ENCODE peak calls at places on chromosomes 16 and 17, in ten cellular contexts. One of them, this sample, is unnamed.

GRCh38 chr17:80947200-80947940 is 44.3 kb upstream of the CHMP6 start:
- DNase-seq in ACHN: no peak
- DNase-seq in uterus: peak; percentile 7
- DNase-seq in iris pigment epithelial cell: no peak
- DNase-seq in T-helper 1 cell: no peak
- DNase-seq in non-pigmented ciliary epithelial cell: no peak
- DNase-seq in cardiac fibroblast: no peak
- DNase-seq in GDM1: no peak
- DNase-seq in AG20443: no peak
- DNase-seq in endodermal cell: no peak
- DNase-seq in this sample: no peak

GRCh38 chr16:84284168-84284722 is 10.4 kb upstream of the WFDC1 start:
- DNase-seq in uterus: peak; percentile 61
- DNase-seq in T-helper 1 cell: no peak
- DNase-seq in cardiac fibroblast: peak; percentile 59
- DNase-seq in AG20443: peak; percentile 92
- DNase-seq in iris pigment epithelial cell: peak; percentile 8
- DNase-seq in ACHN: no peak
- DNase-seq in GDM1: no peak
- DNase-seq in non-pigmented ciliary epithelial cell: no peak
- DNase-seq in endodermal cell: peak; percentile 76
- DNase-seq in this sample: no peak

GRCh38 chr17:51054748-51055147 is 65.9 kb downstream of the SPAG9 start:
- DNase-seq in non-pigmented ciliary epithelial cell: no peak
- DNase-seq in AG20443: no peak
- DNase-seq in endodermal cell: no peak
- DNase-seq in ACHN: no peak
- DNase-seq in cardiac fibroblast: no peak
- DNase-seq in T-helper 1 cell: no peak
- DNase-seq in uterus: no peak
- DNase-seq in iris pigment epithelial cell: no peak
- DNase-seq in GDM1: no peak
- DNase-seq in this sample: no peak

GRCh38 chr17:77748436-77748835 is 210.1 kb upstream of the TNRC6C start:
- DNase-seq in endodermal cell: peak; percentile 33
- DNase-seq in ACHN: no peak
- DNase-seq in T-helper 1 cell: no peak
- DNase-seq in cardiac fibroblast: no peak
- DNase-seq in GDM1: no peak
- DNase-seq in iris pigment epithelial cell: no peak
- DNase-seq in AG20443: no peak
- DNase-seq in non-pigmented ciliary epithelial cell: no peak
- DNase-seq in uterus: no peak
- DNase-seq in this sample: no peak

GRCh38 chr17:64506576-64507417 is at the start of gene CEP95:
- DNase-seq in uterus: peak; percentile 95
- DNase-seq in endodermal cell: no peak
- DNase-seq in non-pigmented ciliary epithelial cell: peak; percentile 91
- DNase-seq in GDM1: peak; percentile 99
- DNase-seq in T-helper 1 cell: peak; percentile 89
- DNase-seq in iris pigment epithelial cell: peak; percentile 98
- DNase-seq in cardiac fibroblast: peak; percentile 99
- DNase-seq in AG20443: peak; percentile 94
- DNase-seq in ACHN: peak; percentile 95
- DNase-seq in this sample: peak; percentile 98

GRCh38 chr16:20763461-20764232 is at the start of gene ACSM3:
- DNase-seq in uterus: peak; percentile 44
- DNase-seq in endodermal cell: peak; percentile 90
- DNase-seq in AG20443: peak; percentile 84
- DNase-seq in iris pigment epithelial cell: peak; percentile 82
- DNase-seq in T-helper 1 cell: peak; percentile 18
- DNase-seq in GDM1: no peak
- DNase-seq in non-pigmented ciliary epithelial cell: peak; percentile 40
- DNase-seq in ACHN: peak; percentile 99
- DNase-seq in cardiac fibroblast: peak; percentile 78
- DNase-seq in this sample: peak; percentile 65

GRCh38 chr16:89981414-89981813 is 32.9 kb downstream of the DEF8 start:
- DNase-seq in ACHN: no peak
- DNase-seq in AG20443: no peak
- DNase-seq in non-pigmented ciliary epithelial cell: no peak
- DNase-seq in endodermal cell: no peak
- DNase-seq in cardiac fibroblast: no peak
- DNase-seq in T-helper 1 cell: no peak
- DNase-seq in GDM1: no peak
- DNase-seq in uterus: no peak
- DNase-seq in iris pigment epithelial cell: no peak
- DNase-seq in this sample: peak; percentile 97

GRCh38 chr17:77325826-77326581 is 185.2 kb downstream of the SEC14L1 start:
- DNase-seq in ACHN: no peak
- DNase-seq in uterus: no peak
- DNase-seq in endodermal cell: peak; percentile 31
- DNase-seq in GDM1: no peak
- DNase-seq in non-pigmented ciliary epithelial cell: no peak
- DNase-seq in T-helper 1 cell: no peak
- DNase-seq in iris pigment epithelial cell: no peak
- DNase-seq in AG20443: no peak
- DNase-seq in cardiac fibroblast: peak; percentile 56
- DNase-seq in this sample: no peak

GRCh38 chr16:49354991-49355390 is 18.6 kb upstream of the C16orf78 start:
- DNase-seq in ACHN: no peak
- DNase-seq in iris pigment epithelial cell: no peak
- DNase-seq in non-pigmented ciliary epithelial cell: no peak
- DNase-seq in uterus: no peak
- DNase-seq in endodermal cell: no peak
- DNase-seq in cardiac fibroblast: no peak
- DNase-seq in T-helper 1 cell: no peak
- DNase-seq in AG20443: no peak
- DNase-seq in GDM1: no peak
- DNase-seq in this sample: no peak

GRCh38 chr17:41793749-41794602 is 7.5 kb upstream of the JUP start:
- DNase-seq in cardiac fibroblast: peak; percentile 70
- DNase-seq in uterus: peak; percentile 64
- DNase-seq in T-helper 1 cell: no peak
- DNase-seq in non-pigmented ciliary epithelial cell: no peak
- DNase-seq in ACHN: no peak
- DNase-seq in AG20443: no peak
- DNase-seq in GDM1: no peak
- DNase-seq in endodermal cell: peak; percentile 96
- DNase-seq in iris pigment epithelial cell: no peak
- DNase-seq in this sample: no peak

GRCh38 chr16:10558305-10558704 is 22.1 kb downstream of the EMP2 start:
- DNase-seq in iris pigment epithelial cell: no peak
- DNase-seq in uterus: no peak
- DNase-seq in non-pigmented ciliary epithelial cell: no peak
- DNase-seq in ACHN: no peak
- DNase-seq in cardiac fibroblast: no peak
- DNase-seq in endodermal cell: no peak
- DNase-seq in GDM1: no peak
- DNase-seq in AG20443: no peak
- DNase-seq in T-helper 1 cell: no peak
- DNase-seq in this sample: no peak

GRCh38 chr17:47731396-47731795 is 1.6 kb upstream of the TBX21 start:
- DNase-seq in non-pigmented ciliary epithelial cell: no peak
- DNase-seq in GDM1: no peak
- DNase-seq in cardiac fibroblast: no peak
- DNase-seq in ACHN: no peak
- DNase-seq in iris pigment epithelial cell: no peak
- DNase-seq in AG20443: no peak
- DNase-seq in endodermal cell: no peak
- DNase-seq in T-helper 1 cell: no peak
- DNase-seq in uterus: no peak
- DNase-seq in this sample: no peak

GRCh38 chr17:56629450-56630187 is 36.1 kb downstream of the NOG start:
- DNase-seq in T-helper 1 cell: no peak
- DNase-seq in cardiac fibroblast: peak; percentile 2
- DNase-seq in uterus: no peak
- DNase-seq in GDM1: peak; percentile 11
- DNase-seq in endodermal cell: peak; percentile 88
- DNase-seq in iris pigment epithelial cell: peak; percentile 53
- DNase-seq in non-pigmented ciliary epithelial cell: no peak
- DNase-seq in ACHN: peak; percentile 41
- DNase-seq in AG20443: peak; percentile 82
- DNase-seq in this sample: no peak

GRCh38 chr16:86768231-86768791 is 190.0 kb downstream of the FOXL1 start:
- DNase-seq in iris pigment epithelial cell: no peak
- DNase-seq in endodermal cell: no peak
- DNase-seq in AG20443: peak; percentile 40
- DNase-seq in GDM1: no peak
- DNase-seq in uterus: no peak
- DNase-seq in cardiac fibroblast: no peak
- DNase-seq in non-pigmented ciliary epithelial cell: no peak
- DNase-seq in T-helper 1 cell: no peak
- DNase-seq in ACHN: no peak
- DNase-seq in this sample: no peak

GRCh38 chr16:68287276-68288251 is 23.2 kb downstream of the SLC7A6OS start:
- DNase-seq in uterus: peak; percentile 58
- DNase-seq in AG20443: peak; percentile 90
- DNase-seq in T-helper 1 cell: no peak
- DNase-seq in non-pigmented ciliary epithelial cell: no peak
- DNase-seq in GDM1: no peak
- DNase-seq in iris pigment epithelial cell: peak; percentile 90
- DNase-seq in ACHN: peak; percentile 55
- DNase-seq in endodermal cell: no peak
- DNase-seq in cardiac fibroblast: peak; percentile 89
- DNase-seq in this sample: peak; percentile 64

GRCh38 chr16:3235856-3236669 is 1.1 kb upstream of the ZNF200 start:
- DNase-seq in cardiac fibroblast: no peak
- DNase-seq in ACHN: no peak
- DNase-seq in iris pigment epithelial cell: no peak
- DNase-seq in GDM1: peak; percentile 42
- DNase-seq in T-helper 1 cell: peak; percentile 33
- DNase-seq in non-pigmented ciliary epithelial cell: no peak
- DNase-seq in AG20443: no peak
- DNase-seq in uterus: peak; percentile 35
- DNase-seq in endodermal cell: peak; percentile 63
- DNase-seq in this sample: peak; percentile 23